ENCODE peak calls at places on chromosome 5, in seven cellular contexts. N is heart left ventricle, Q is stomach, I is suprapubic skin, W is A549, O is uterus, S is HCT116. T is an unnamed sample.

GRCh38 chr5:180155331-180155881 is 53.6 kb downstream of the RASGEF1C start:
- DNase-seq in N (no peak), Q (peak; percentile 11), I (no peak), W (no peak), O (no peak), S (no peak), T (no peak)

GRCh38 chr5:79109527-79110492 is 1.8 kb upstream of the BHMT start:
- DNase-seq in N (no peak), Q (no peak), I (no peak), W (peak; percentile 36), O (no peak), S (peak; percentile 29), T (peak; percentile 56)

GRCh38 chr5:160957312-160957711 is 105.3 kb upstream of the ATP10B start:
- DNase-seq in N (no peak), Q (no peak), I (no peak), W (no peak), O (no peak), S (no peak), T (no peak)

GRCh38 chr5:142385194-142385593 is 60.4 kb upstream of the SPRY4 start:
- DNase-seq in N (no peak), Q (no peak), I (no peak), W (no peak), O (no peak), S (no peak), T (no peak)

GRCh38 chr5:108615216-108615615 is 132.5 kb upstream of the FER start:
- DNase-seq in N (no peak), Q (no peak), I (no peak), W (no peak), O (no peak), S (no peak), T (no peak)

GRCh38 chr5:75368391-75368790 is 31.4 kb downstream of the HMGCR start:
- DNase-seq in N (no peak), Q (no peak), I (no peak), W (no peak), O (no peak), S (no peak), T (no peak)

GRCh38 chr5:112848116-112848811 is 12.8 kb upstream of the SRP19 start:
- DNase-seq in N (no peak), Q (no peak), I (no peak), W (peak; percentile 71), O (no peak), S (peak; percentile 68), T (no peak)

GRCh38 chr5:179375236-179375685 is 30.0 kb upstream of the ADAMTS2 start:
- DNase-seq in N (no peak), Q (no peak), I (no peak), W (no peak), O (no peak), S (no peak), T (no peak)

GRCh38 chr5:169151051-169151805 is 149.7 kb downstream of the SLIT3 start:
- DNase-seq in N (no peak), Q (no peak), I (no peak), W (no peak), O (no peak), S (no peak), T (no peak)

GRCh38 chr5:104533498-104533897 is 970.9 kb upstream of the NUDT12 start:
- DNase-seq in N (no peak), Q (no peak), I (no peak), W (no peak), O (no peak), S (no peak), T (no peak)

GRCh38 chr5:148820778-148821395 is 5.5 kb upstream of the ADRB2 start:
- DNase-seq in N (no peak), Q (no peak), I (no peak), W (peak; percentile 46), O (no peak), S (peak; percentile 31), T (peak; percentile 47)

GRCh38 chr5:67607958-67608357 is 411.4 kb upstream of the CD180 start:
- DNase-seq in N (no peak), Q (no peak), I (no peak), W (no peak), O (no peak), S (no peak), T (no peak)

GRCh38 chr5:139022528-139022927 is 147.4 kb upstream of the LRRTM2 start:
- DNase-seq in N (no peak), Q (no peak), I (no peak), W (no peak), O (no peak), S (no peak), T (no peak)

GRCh38 chr5:125311743-125312142 is 565.3 kb upstream of the ZNF608 start:
- DNase-seq in N (no peak), Q (no peak), I (no peak), W (peak; percentile 37), O (no peak), S (no peak), T (no peak)

GRCh38 chr5:151214614-151215545 is 9.0 kb downstream of the CCDC69 start:
- DNase-seq in N (no peak), Q (no peak), I (peak; percentile 54), W (no peak), O (no peak), S (no peak), T (no peak)

GRCh38 chr5:55316289-55316688 is 8.5 kb downstream of the MTREX start:
- DNase-seq in N (no peak), Q (no peak), I (no peak), W (no peak), O (no peak), S (no peak), T (no peak)

GRCh38 chr5:100903036-100903887 is at the start of gene ST8SIA4:
- DNase-seq in N (peak; percentile 88), Q (peak; percentile 81), I (peak; percentile 87), W (peak; percentile 79), O (peak; percentile 65), S (no peak), T (peak; percentile 44)

GRCh38 chr5:56159521-56159947 is 73.6 kb downstream of the ANKRD55 start:
- DNase-seq in N (no peak), Q (no peak), I (no peak), W (no peak), O (no peak), S (no peak), T (no peak)

DNA sequence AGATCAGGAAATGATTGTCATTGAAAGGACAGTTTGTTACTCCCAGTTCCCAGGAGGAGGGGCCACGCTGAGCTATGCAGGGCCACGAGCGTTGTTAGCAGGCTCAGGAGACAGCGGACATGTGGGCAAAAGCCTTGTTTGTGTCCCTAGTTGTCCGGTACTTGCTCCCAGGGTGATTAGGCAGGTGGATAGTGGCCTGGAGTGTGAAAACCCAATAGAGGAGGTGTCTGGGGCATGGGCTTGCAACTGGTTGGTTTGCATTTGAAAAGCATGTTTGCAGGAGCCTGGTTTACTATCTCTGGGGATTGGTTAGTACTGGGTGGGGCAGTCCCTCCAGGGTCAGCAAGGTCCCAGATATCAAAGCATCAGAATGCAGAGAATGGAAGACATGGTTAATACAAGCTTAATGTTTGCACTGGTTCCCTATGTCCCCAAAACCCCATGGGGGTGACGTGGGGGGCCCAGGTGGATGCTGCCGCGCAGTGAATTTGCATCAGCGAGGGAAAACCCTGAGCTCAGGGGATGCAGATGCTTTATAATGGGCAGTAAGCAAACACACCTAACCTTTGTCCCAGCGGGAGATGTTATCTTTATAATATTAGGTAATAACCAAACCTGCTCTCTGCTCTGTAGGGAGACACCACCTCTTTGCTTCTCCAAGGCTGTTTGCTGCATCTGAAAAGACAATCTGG is 39.7 kb downstream of the ROPN1L start:
- DNase-seq in N (no peak), Q (no peak), I (no peak), W (peak; percentile 62), O (no peak), S (no peak), T (no peak)
- TF ChIP-seq POLR2A in N (no peak), Q (no peak), I (no peak), W (no peak), O (no peak), S (no peak), T (no peak)

GRCh38 chr5:172869734-172870133 is 35.7 kb downstream of the ERGIC1 start:
- DNase-seq in N (no peak), Q (no peak), I (no peak), W (no peak), O (no peak), S (no peak), T (no peak)

GRCh38 chr5:172870261-172870806 is 36.3 kb downstream of the ERGIC1 start:
- DNase-seq in N (peak; percentile 76), Q (no peak), I (peak; percentile 81), W (peak; percentile 82), O (peak; percentile 81), S (no peak), T (no peak)

GRCh38 chr5:172868436-172868923 is 34.4 kb downstream of the ERGIC1 start:
- DNase-seq in N (no peak), Q (no peak), I (no peak), W (peak; percentile 91), O (no peak), S (peak; percentile 31), T (no peak)

GRCh38 chr5:172867761-172868435 is 33.8 kb downstream of the ERGIC1 start:
- DNase-seq in N (no peak), Q (no peak), I (no peak), W (no peak), O (no peak), S (no peak), T (no peak)

DNA sequence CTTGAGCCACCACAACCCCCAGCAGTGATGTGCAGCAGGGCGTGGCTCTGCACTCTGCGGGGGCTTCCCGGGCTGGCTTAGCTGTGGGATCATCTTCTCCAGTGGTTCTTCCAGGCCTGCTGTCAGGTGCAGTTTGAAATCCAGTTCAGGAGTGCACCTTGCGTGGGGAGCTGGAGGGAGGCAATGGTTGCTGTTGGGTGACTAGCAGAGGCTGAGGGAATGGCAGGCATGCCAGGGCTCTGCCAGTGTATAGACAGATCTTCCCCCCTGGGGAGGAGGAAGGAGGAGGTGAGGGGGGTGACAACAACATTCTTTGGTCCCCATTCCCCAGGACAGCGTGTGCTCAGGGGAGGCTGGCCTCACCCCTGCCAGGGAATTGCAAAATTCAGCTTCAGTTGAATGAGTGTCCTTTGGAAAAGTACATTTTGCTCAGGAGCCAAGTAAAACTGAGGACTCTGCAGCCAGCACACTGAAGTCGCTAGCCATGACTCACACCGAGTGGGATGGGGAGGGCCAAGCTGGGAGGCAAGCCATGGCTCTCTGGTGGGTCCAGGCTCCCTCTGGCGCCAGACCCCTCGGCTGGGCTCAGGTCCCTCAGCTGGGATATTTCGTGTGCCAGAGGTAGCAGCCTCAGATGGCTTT is 35.0 kb downstream of the ERGIC1 start:
- DNase-seq in N (peak; percentile 91), Q (peak; percentile 72), I (peak; percentile 94), W (peak; percentile 93), O (peak; percentile 95), S (peak; percentile 21), T (peak; percentile 69)
- H3K4me3 ChIP-seq in N (no peak overlapping the region), Q (no peak overlapping the region), I (no peak overlapping the region), W (peak overlapping the region; percentile 18), O (no peak overlapping the region), S (peak overlapping the region; percentile 31), T (no peak overlapping the region)

GRCh38 chr5:126777974-126778674 is 1.2 kb downstream of the LMNB1 start:
- DNase-seq in N (peak; percentile 91), Q (peak; percentile 82), I (peak; percentile 90), W (peak; percentile 96), O (peak; percentile 83), S (peak; percentile 85), T (peak; percentile 70)
- TF ChIP-seq POLR2A in N (no peak), Q (no peak), I (no peak), W (peak; percentile 33), O (peak; percentile 26), S (peak; percentile 76), T (peak; percentile 15)

DNA sequence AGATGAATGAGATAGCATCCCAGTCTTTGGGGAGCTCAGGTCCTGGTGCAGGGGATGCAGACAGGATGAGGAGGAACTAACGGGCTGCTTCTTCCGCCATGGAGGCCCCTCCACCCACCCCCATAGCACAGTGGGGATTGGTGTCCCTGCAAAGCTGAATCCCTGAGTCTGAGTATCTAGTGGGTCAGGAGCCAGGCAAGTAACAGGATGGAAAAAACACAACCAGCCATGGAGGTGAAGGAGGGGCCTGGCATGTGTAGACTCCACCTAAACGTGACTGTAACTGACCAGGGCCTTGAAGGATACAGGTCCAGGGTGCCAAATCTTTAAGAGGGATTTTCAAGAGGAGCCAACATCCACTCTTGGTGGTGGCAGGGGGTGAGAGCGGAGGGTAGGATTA is 327.8 kb upstream of the MSX2 start:
- DNase-seq in N (no peak), Q (no peak), I (no peak), W (no peak), O (no peak), S (no peak), T (no peak)
- H3K4me3 ChIP-seq in N (no peak overlapping the region), Q (no peak overlapping the region), I (no peak overlapping the region), W (no peak overlapping the region), O (no peak overlapping the region), S (no peak overlapping the region), T (no peak overlapping the region)

T was measured in body of pancreas.